ENCODE peak calls at places on chromosomes 3 and 15, in four cellular contexts. One of them, this sample, is unnamed.

GRCh38 chr3:79473993-79474392 is 293.8 kb downstream of the ROBO1 start:
- DNase-seq in HL-60: no peak
- DNase-seq in GM12878: no peak
- DNase-seq in GM12891: no peak
- DNase-seq in this sample: no peak

GRCh38 chr3:8757551-8758518 is 11.6 kb downstream of the OXTR start:
- DNase-seq in HL-60: no peak
- DNase-seq in GM12878: no peak
- DNase-seq in GM12891: no peak
- DNase-seq in this sample: no peak

GRCh38 chr3:149751551-149751950 is 738 bp downstream of the COMMD2 start:
- DNase-seq in HL-60: no peak
- DNase-seq in GM12878: no peak
- DNase-seq in GM12891: no peak
- DNase-seq in this sample: no peak

GRCh38 chr3:187967982-187968381 is 186.0 kb upstream of the LPP start:
- DNase-seq in HL-60: no peak
- DNase-seq in GM12878: no peak
- DNase-seq in GM12891: no peak
- DNase-seq in this sample: no peak

GRCh38 chr3:109643590-109643989 is 306.2 kb upstream of the DPPA4 start:
- DNase-seq in HL-60: no peak
- DNase-seq in GM12878: no peak
- DNase-seq in GM12891: no peak
- DNase-seq in this sample: no peak

GRCh38 chr3:133369041-133369440 is 30.8 kb upstream of the BFSP2 start:
- DNase-seq in HL-60: no peak
- DNase-seq in GM12878: no peak
- DNase-seq in GM12891: no peak
- DNase-seq in this sample: no peak

GRCh38 chr15:69780981-69781380 is 316.7 kb downstream of the TLE3 start:
- DNase-seq in HL-60: no peak
- DNase-seq in GM12878: no peak
- DNase-seq in GM12891: no peak
- DNase-seq in this sample: no peak

GRCh38 chr15:95448531-95449210 is 881.8 kb upstream of the NR2F2 start:
- DNase-seq in HL-60: no peak
- DNase-seq in GM12878: no peak
- DNase-seq in GM12891: no peak
- DNase-seq in this sample: no peak

GRCh38 chr3:58672451-58672850 is 5.9 kb upstream of the FAM3D start:
- DNase-seq in HL-60: no peak
- DNase-seq in GM12878: no peak
- DNase-seq in GM12891: no peak
- DNase-seq in this sample: no peak

GRCh38 chr15:100295939-100296338 is 45.8 kb downstream of the ADAMTS17 start:
- DNase-seq in HL-60: no peak
- DNase-seq in GM12878: no peak
- DNase-seq in GM12891: no peak
- DNase-seq in this sample: no peak

GRCh38 chr3:139389552-139390368 is at the start of gene COPB2:
- DNase-seq in HL-60: peak
- DNase-seq in GM12878: peak
- DNase-seq in GM12891: peak
- DNase-seq in this sample: peak

GRCh38 chr3:171772427-171773056 is 37.7 kb downstream of the PLD1 start:
- DNase-seq in HL-60: no peak
- DNase-seq in GM12878: no peak
- DNase-seq in GM12891: peak
- DNase-seq in this sample: peak

GRCh38 chr3:122305818-122306621 is 19.0 kb upstream of the CSTA start:
- DNase-seq in HL-60: no peak
- DNase-seq in GM12878: no peak
- DNase-seq in GM12891: no peak
- DNase-seq in this sample: no peak

GRCh38 chr3:17795733-17796132 is 53.3 kb upstream of the TBC1D5 start:
- DNase-seq in HL-60: no peak
- DNase-seq in GM12878: no peak
- DNase-seq in GM12891: no peak
- DNase-seq in this sample: no peak

GRCh38 chr15:63915209-63915887 is 81.6 kb upstream of the HERC1 start:
- DNase-seq in HL-60: no peak
- DNase-seq in GM12878: no peak
- DNase-seq in GM12891: no peak
- DNase-seq in this sample: peak

GRCh38 chr3:71000483-71000882 is 583.0 kb downstream of the FOXP1 start:
- DNase-seq in HL-60: no peak
- DNase-seq in GM12878: no peak
- DNase-seq in GM12891: no peak
- DNase-seq in this sample: no peak

GRCh38 chr3:52872245-52872644 is 25.1 kb downstream of the STIMATE start:
- DNase-seq in HL-60: no peak
- DNase-seq in GM12878: no peak
- DNase-seq in GM12891: no peak
- DNase-seq in this sample: no peak

GRCh38 chr15:79310985-79311900 is at the start of gene TMED3:
- DNase-seq in HL-60: peak
- DNase-seq in GM12878: peak
- DNase-seq in GM12891: peak
- DNase-seq in this sample: peak

GRCh38 chr15:73856458-73857192 is 16.7 kb upstream of the TBC1D21 start:
- DNase-seq in HL-60: no peak
- DNase-seq in GM12878: no peak
- DNase-seq in GM12891: no peak
- DNase-seq in this sample: no peak

GRCh38 chr3:117719316-117719926 is 1009.8 kb downstream of the TUSC7 start:
- DNase-seq in HL-60: no peak
- DNase-seq in GM12878: no peak
- DNase-seq in GM12891: peak
- DNase-seq in this sample: peak

GRCh38 chr3:159486580-159486979 is 502.1 kb upstream of the IL12A start:
- DNase-seq in HL-60: no peak
- DNase-seq in GM12878: no peak
- DNase-seq in GM12891: no peak
- DNase-seq in this sample: no peak
- TF ChIP-seq SPI1 in HL-60: no peak
- TF ChIP-seq SPI1 in GM12878: no peak
- TF ChIP-seq SPI1 in GM12891: no peak
- TF ChIP-seq SPI1 in this sample: no peak

DNA sequence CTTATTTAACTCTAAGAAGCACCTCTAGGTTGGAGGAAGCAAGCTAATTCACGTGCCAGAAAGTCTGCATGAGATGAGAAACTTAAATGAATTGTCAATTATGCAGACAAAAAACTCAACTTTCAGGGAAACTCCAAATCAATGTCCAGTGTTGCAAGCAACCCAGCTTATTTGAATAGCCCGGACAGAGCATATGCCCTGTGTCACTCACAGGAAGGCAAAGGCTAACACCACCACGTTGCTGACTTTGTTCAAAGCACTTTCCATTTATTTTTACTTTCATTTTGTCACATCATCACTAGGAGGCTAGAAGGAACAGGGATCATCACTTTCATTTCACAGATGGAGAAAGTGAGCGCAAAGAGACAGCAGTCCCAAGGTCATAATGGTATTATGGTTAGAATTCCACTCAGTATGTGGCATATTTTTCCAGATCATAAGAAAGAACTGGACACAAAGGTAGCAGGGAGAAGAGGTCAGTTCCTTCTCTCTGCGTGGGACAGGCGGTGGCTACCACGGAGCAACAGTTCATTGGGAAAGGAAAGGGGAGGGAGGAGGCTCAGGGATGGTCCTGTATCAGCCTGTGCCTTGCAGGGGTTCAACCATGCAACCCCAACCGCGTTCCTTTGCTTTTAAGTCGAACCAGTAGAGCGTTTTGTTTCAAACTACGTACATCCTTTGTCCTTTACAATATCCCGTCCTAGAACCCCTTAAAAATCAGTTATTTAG is 1.2 kb downstream of the HEG1 start:
- DNase-seq in HL-60: no peak
- DNase-seq in GM12878: peak
- DNase-seq in GM12891: peak
- DNase-seq in this sample: no peak
- TF ChIP-seq SPI1 in HL-60: no peak
- TF ChIP-seq SPI1 in GM12878: no peak
- TF ChIP-seq SPI1 in GM12891: no peak
- TF ChIP-seq SPI1 in this sample: no peak

GRCh38 chr3:19012846-19013245 is 135.5 kb upstream of the KCNH8 start:
- DNase-seq in HL-60: no peak
- DNase-seq in GM12878: no peak
- DNase-seq in GM12891: no peak
- DNase-seq in this sample: no peak

GRCh38 chr3:19022546-19022945 is 125.8 kb upstream of the KCNH8 start:
- DNase-seq in HL-60: no peak
- DNase-seq in GM12878: no peak
- DNase-seq in GM12891: no peak
- DNase-seq in this sample: no peak

GRCh38 chr3:19013879-19014278 is 134.4 kb upstream of the KCNH8 start:
- DNase-seq in HL-60: no peak
- DNase-seq in GM12878: no peak
- DNase-seq in GM12891: no peak
- DNase-seq in this sample: no peak

GRCh38 chr3:19016846-19017245 is 131.5 kb upstream of the KCNH8 start:
- DNase-seq in HL-60: no peak
- DNase-seq in GM12878: no peak
- DNase-seq in GM12891: no peak
- DNase-seq in this sample: no peak
- TF ChIP-seq SPI1 in HL-60: no peak
- TF ChIP-seq SPI1 in GM12878: no peak
- TF ChIP-seq SPI1 in GM12891: no peak
- TF ChIP-seq SPI1 in this sample: no peak

GRCh38 chr3:137325170-137325569 is 367.4 kb downstream of the IL20RB start:
- DNase-seq in HL-60: no peak
- DNase-seq in GM12878: peak
- DNase-seq in GM12891: no peak
- DNase-seq in this sample: no peak

GRCh38 chr3:137325934-137326333 is 368.2 kb downstream of the IL20RB start:
- DNase-seq in HL-60: no peak
- DNase-seq in GM12878: no peak
- DNase-seq in GM12891: no peak
- DNase-seq in this sample: no peak

DNA sequence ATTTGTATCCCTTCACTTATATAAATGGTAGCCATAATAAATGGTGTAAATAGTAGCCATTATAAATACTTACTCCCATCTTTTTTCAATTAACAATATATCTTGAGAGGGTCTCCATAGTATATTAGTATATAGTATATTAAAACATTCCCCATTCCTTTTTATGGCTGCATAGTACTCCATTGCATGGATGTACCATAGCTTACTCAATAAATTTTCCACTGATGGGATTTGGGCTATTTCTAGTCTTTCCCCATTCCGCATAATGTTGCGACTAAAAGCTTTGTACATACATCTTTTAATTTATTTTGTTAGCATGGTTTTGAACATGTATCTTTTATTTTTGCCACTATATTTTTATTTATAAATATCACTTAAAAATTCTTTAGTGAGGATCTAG is 366.3 kb downstream of the IL20RB start:
- DNase-seq in HL-60: no peak
- DNase-seq in GM12878: no peak
- DNase-seq in GM12891: no peak
- DNase-seq in this sample: no peak
- TF ChIP-seq SPI1 in HL-60: no peak
- TF ChIP-seq SPI1 in GM12878: no peak
- TF ChIP-seq SPI1 in GM12891: no peak
- TF ChIP-seq SPI1 in this sample: no peak

GRCh38 chr3:193572426-193572908 is 17.8 kb upstream of the ATP13A4 start:
- DNase-seq in HL-60: no peak
- DNase-seq in GM12878: no peak
- DNase-seq in GM12891: no peak
- DNase-seq in this sample: peak
- TF ChIP-seq SPI1 in HL-60: no peak
- TF ChIP-seq SPI1 in GM12878: no peak
- TF ChIP-seq SPI1 in GM12891: no peak
- TF ChIP-seq SPI1 in this sample: no peak

DNA sequence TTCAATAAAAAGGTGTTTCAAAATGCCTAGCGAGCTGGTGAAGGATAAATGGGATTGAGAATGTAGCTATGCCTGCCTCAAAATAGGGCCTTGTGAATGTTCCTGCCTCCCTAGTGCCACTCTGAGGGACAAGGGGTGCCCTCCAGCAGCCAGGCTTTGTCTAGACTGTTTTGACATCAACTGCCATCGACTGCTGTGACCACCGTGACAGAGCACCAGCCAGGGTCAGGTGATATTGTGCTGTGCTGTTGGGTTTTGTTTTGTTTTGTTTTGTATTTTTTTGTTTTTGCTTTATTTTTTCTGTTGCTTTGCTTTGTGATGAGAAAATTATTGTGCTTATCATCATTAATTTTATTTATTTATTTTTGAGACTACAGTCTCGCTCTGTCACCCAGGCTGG is 144.8 kb downstream of the SMAD6 start:
- DNase-seq in HL-60: no peak
- DNase-seq in GM12878: no peak
- DNase-seq in GM12891: no peak
- DNase-seq in this sample: no peak
- TF ChIP-seq SPI1 in HL-60: no peak
- TF ChIP-seq SPI1 in GM12878: no peak
- TF ChIP-seq SPI1 in GM12891: no peak
- TF ChIP-seq SPI1 in this sample: no peak

This sample was measured in K562.